ENCODE peak calls at places on chromosomes 12 and 14, in seven cellular contexts. Z, M, W, I, O, E and P are unnamed samples.

GRCh38 chr12:13654456-13654855 is 326.9 kb downstream of the GRIN2B start:
- DNase-seq in Z (no peak), M (no peak), W (no peak), I (no peak), O (no peak), E (no peak), P (no peak)

GRCh38 chr14:41899416-41899815 is 292.7 kb downstream of the LRFN5 start:
- DNase-seq in Z (no peak), M (no peak), W (no peak), I (peak), O (no peak), E (peak), P (no peak)

GRCh38 chr12:68851592-68851952 is 43.6 kb downstream of the MDM2 start:
- DNase-seq in Z (no peak), M (no peak), W (no peak), I (no peak), O (no peak), E (no peak), P (no peak)

GRCh38 chr12:49893753-49894752 is 9.6 kb downstream of the FAIM2 start:
- DNase-seq in Z (peak), M (no peak), W (no peak), I (peak), O (peak), E (no peak), P (peak)

GRCh38 chr12:110733089-110733715 is 9.5 kb downstream of the PPP1CC start:
- DNase-seq in Z (peak), M (no peak), W (peak), I (peak), O (no peak), E (peak), P (no peak)

GRCh38 chr12:127311695-127312364 is 955.1 kb upstream of the TMEM132C start:
- DNase-seq in Z (no peak), M (no peak), W (no peak), I (no peak), O (no peak), E (no peak), P (no peak)

GRCh38 chr14:94474581-94475031 is 1.4 kb downstream of the SERPINA9 start:
- DNase-seq in Z (peak), M (no peak), W (no peak), I (peak), O (peak), E (peak), P (no peak)

GRCh38 chr14:101217972-101218371 is 314.4 kb upstream of the RTL1 start:
- DNase-seq in Z (no peak), M (no peak), W (no peak), I (no peak), O (no peak), E (no peak), P (no peak)

GRCh38 chr14:103028161-103028767 is 29.1 kb downstream of the CDC42BPB start:
- DNase-seq in Z (no peak), M (no peak), W (no peak), I (no peak), O (no peak), E (no peak), P (no peak)

GRCh38 chr14:68285421-68286179 is 466.0 kb downstream of the RAD51B start:
- DNase-seq in Z (no peak), M (no peak), W (no peak), I (no peak), O (no peak), E (no peak), P (no peak)

GRCh38 chr12:111024205-111024794 is 103.9 kb upstream of the MYL2 start:
- DNase-seq in Z (peak), M (peak), W (no peak), I (peak), O (peak), E (no peak), P (no peak)

GRCh38 chr14:79514700-79515099 is 696.6 kb downstream of the DIO2 start:
- DNase-seq in Z (no peak), M (no peak), W (no peak), I (peak), O (no peak), E (peak), P (no peak)

GRCh38 chr12:68411371-68411770 is 79.2 kb upstream of the MDM1 start:
- DNase-seq in Z (no peak), M (no peak), W (no peak), I (no peak), O (no peak), E (no peak), P (no peak)

GRCh38 chr14:30020271-30020670 is 92.6 kb upstream of the PRKD1 start:
- DNase-seq in Z (no peak), M (no peak), W (no peak), I (no peak), O (no peak), E (no peak), P (no peak)

GRCh38 chr14:74190910-74191575 is 48.2 kb upstream of the VSX2 start:
- DNase-seq in Z (no peak), M (no peak), W (no peak), I (peak), O (no peak), E (no peak), P (no peak)

GRCh38 chr12:116982721-116983502 is 72.2 kb downstream of the FBXW8 start:
- DNase-seq in Z (no peak), M (no peak), W (peak), I (peak), O (no peak), E (peak), P (no peak)

GRCh38 chr12:5043589-5044419 is at the start of gene KCNA5:
- DNase-seq in Z (no peak), M (no peak), W (no peak), I (no peak), O (no peak), E (no peak), P (no peak)

GRCh38 chr14:53432378-53432802 is 279.3 kb upstream of the DDHD1 start:
- DNase-seq in Z (peak), M (no peak), W (no peak), I (peak), O (peak), E (peak), P (no peak)

GRCh38 chr12:120984351-120984898 is 6.1 kb downstream of the HNF1A start:
- DNase-seq in Z (no peak), M (no peak), W (no peak), I (no peak), O (no peak), E (no peak), P (peak)

GRCh38 chr14:32457213-32457920 is 128.3 kb downstream of the AKAP6 start:
- DNase-seq in Z (no peak), M (no peak), W (no peak), I (peak), O (no peak), E (no peak), P (no peak)

GRCh38 chr14:70130498-70130897 is 58.3 kb downstream of the SLC8A3 start:
- DNase-seq in Z (no peak), M (no peak), W (no peak), I (no peak), O (no peak), E (no peak), P (no peak)

GRCh38 chr14:20656274-20656673 is 14.8 kb upstream of the OR6S1 start:
- DNase-seq in Z (no peak), M (no peak), W (no peak), I (no peak), O (no peak), E (no peak), P (no peak)

GRCh38 chr12:5514016-5514415 is 82.1 kb downstream of the NTF3 start:
- DNase-seq in Z (no peak), M (no peak), W (no peak), I (no peak), O (no peak), E (no peak), P (no peak)

GRCh38 chr12:6647083-6647604 is at the start of gene ACRBP:
- DNase-seq in Z (no peak), M (peak), W (peak), I (peak), O (peak), E (peak), P (no peak)

GRCh38 chr12:123062682-123063426 is 82.4 kb downstream of the ARL6IP4 start:
- DNase-seq in Z (peak), M (no peak), W (no peak), I (peak), O (peak), E (no peak), P (peak)

GRCh38 chr12:68428724-68429580 is 96.8 kb upstream of the MDM1 start:
- DNase-seq in Z (no peak), M (no peak), W (no peak), I (peak), O (no peak), E (no peak), P (no peak)

GRCh38 chr12:116761499-116761898 is 23.4 kb downstream of the RNFT2 start:
- DNase-seq in Z (no peak), M (peak), W (no peak), I (no peak), O (no peak), E (no peak), P (no peak)

GRCh38 chr14:67571275-67571990 is 28.6 kb downstream of the PIGH start:
- DNase-seq in Z (peak), M (peak), W (peak), I (peak), O (peak), E (peak), P (peak)

GRCh38 chr12:21337959-21338704 is 3.4 kb upstream of the SLCO1A2 start:
- DNase-seq in Z (no peak), M (no peak), W (no peak), I (no peak), O (no peak), E (no peak), P (no peak)

GRCh38 chr14:99360774-99361595 is 89.0 kb upstream of the BCL11B start:
- DNase-seq in Z (no peak), M (no peak), W (no peak), I (no peak), O (peak), E (no peak), P (peak)

GRCh38 chr14:76101980-76102379 is 49.7 kb upstream of the GPATCH2L start:
- DNase-seq in Z (no peak), M (no peak), W (no peak), I (no peak), O (no peak), E (no peak), P (no peak)

GRCh38 chr14:93263416-93263815 is 56.4 kb downstream of the UBR7 start:
- DNase-seq in Z (peak), M (no peak), W (no peak), I (peak), O (no peak), E (no peak), P (no peak)

GRCh38 chr14:25039933-25040332 is 10.0 kb downstream of the STXBP6 start:
- DNase-seq in Z (no peak), M (no peak), W (no peak), I (no peak), O (no peak), E (no peak), P (no peak)

GRCh38 chr12:46494424-46494823 is 121.9 kb upstream of the SLC38A2 start:
- DNase-seq in Z (no peak), M (no peak), W (no peak), I (peak), O (no peak), E (peak), P (no peak)

GRCh38 chr12:102527256-102527720 is 46.9 kb upstream of the IGF1 start:
- DNase-seq in Z (no peak), M (no peak), W (no peak), I (peak), O (no peak), E (no peak), P (no peak)

GRCh38 chr14:73752297-73752992 is 38.3 kb upstream of the PNMA1 start:
- DNase-seq in Z (peak), M (peak), W (no peak), I (peak), O (no peak), E (peak), P (no peak)

GRCh38 chr12:46209914-46210834 is 58.7 kb downstream of the SLC38A1 start:
- DNase-seq in Z (peak), M (peak), W (no peak), I (no peak), O (peak), E (no peak), P (no peak)

GRCh38 chr14:102695172-102695569 is 82.1 kb upstream of the TRAF3 start:
- DNase-seq in Z (no peak), M (no peak), W (no peak), I (no peak), O (no peak), E (no peak), P (no peak)

GRCh38 chr14:51386411-51386810 is 146.4 kb downstream of the TMX1 start:
- DNase-seq in Z (no peak), M (no peak), W (no peak), I (no peak), O (no peak), E (no peak), P (no peak)

DNA sequence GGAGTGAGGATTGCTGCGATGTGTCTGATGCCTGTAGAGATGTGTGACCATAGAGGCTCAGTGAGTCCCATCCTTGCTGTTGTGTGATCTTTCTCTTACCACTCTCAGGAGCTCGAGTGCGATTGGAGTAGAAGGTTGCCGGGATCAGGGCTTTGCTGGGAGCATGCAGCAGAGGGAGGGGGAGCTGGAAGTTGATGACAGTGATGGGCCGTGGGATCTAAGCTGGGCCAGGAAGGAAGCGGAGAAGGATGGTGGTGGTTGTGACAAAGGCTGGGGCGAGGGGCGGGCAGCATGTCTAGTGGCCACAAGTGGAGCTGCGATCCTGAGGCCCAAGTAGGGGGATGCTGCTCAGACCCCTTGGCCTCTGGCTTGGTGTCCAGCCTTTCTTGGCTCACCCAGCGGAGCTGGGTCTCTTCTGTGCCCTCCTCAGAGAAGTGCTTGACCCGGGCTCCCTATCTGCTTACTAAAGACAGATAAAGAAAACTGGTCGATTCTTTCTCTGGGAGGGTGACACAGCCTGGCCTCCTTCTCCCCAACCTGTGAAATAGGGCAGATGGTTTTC is 66.2 kb downstream of the PRMT8 start:
- DNase-seq in Z (no peak), M (no peak), W (no peak), I (no peak), O (no peak), E (no peak), P (no peak)
- TF ChIP-seq CTCF in Z (no peak), M (no peak), W (no peak), I (no peak), O (no peak), E (no peak), P (no peak)

GRCh38 chr12:119236372-119236771 is 57.6 kb downstream of the HSPB8 start:
- DNase-seq in Z (no peak), M (no peak), W (no peak), I (no peak), O (no peak), E (no peak), P (no peak)

GRCh38 chr12:119239040-119239439 is 60.3 kb downstream of the HSPB8 start:
- DNase-seq in Z (no peak), M (no peak), W (no peak), I (no peak), O (no peak), E (no peak), P (no peak)

GRCh38 chr12:119231774-119232173 is 53.0 kb downstream of the HSPB8 start:
- DNase-seq in Z (no peak), M (no peak), W (no peak), I (no peak), O (no peak), E (no peak), P (no peak)

GRCh38 chr12:119230804-119231203 is 52.1 kb downstream of the HSPB8 start:
- DNase-seq in Z (no peak), M (no peak), W (no peak), I (no peak), O (no peak), E (no peak), P (no peak)

GRCh38 chr12:119235352-119235751 is 56.6 kb downstream of the HSPB8 start:
- DNase-seq in Z (no peak), M (no peak), W (no peak), I (no peak), O (no peak), E (no peak), P (no peak)
- TF ChIP-seq CTCF in Z (no peak), M (peak), W (no peak), I (peak), O (no peak), E (no peak), P (peak)

GRCh38 chr12:45122776-45123380 is 72.0 kb upstream of the DBX2 start:
- DNase-seq in Z (peak), M (no peak), W (no peak), I (peak), O (peak), E (peak), P (no peak)
- TF ChIP-seq CTCF in Z (peak), M (peak), W (peak), I (peak), O (peak), E (peak), P (peak)

DNA sequence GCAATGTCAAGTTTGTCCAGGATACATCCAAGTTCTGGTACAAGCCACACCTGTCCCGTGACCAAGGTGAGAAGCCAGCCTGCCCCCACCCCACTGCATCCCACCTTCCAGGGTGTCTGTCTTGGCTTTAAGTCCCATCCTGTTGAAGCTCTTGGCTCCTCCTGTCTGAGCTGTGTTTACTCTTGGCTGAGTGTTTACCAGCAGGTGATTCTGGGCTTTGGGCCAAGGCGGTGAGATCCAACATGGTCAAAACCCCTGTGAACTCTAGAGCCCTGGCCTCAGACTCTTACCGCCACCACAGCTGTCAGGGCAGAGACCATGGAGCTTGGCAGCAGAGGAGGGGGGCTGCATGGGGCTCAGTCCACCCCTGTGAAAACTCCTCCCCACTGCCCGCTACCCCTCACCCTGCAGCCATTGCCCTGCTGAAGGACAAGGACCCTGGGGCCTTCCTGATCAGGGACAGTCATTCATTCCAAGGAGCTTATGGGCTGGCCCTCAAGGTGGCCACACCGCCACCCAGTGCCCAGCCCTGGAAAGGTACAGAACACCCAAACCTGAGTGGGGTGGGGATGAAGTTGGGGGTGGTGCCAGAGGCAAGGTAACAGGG is 11.6 kb downstream of the TNS2 start:
- DNase-seq in Z (no peak), M (peak), W (no peak), I (no peak), O (no peak), E (no peak), P (peak)
- TF ChIP-seq CTCF in Z (no peak), M (no peak), W (no peak), I (no peak), O (no peak), E (peak), P (peak)

DNA sequence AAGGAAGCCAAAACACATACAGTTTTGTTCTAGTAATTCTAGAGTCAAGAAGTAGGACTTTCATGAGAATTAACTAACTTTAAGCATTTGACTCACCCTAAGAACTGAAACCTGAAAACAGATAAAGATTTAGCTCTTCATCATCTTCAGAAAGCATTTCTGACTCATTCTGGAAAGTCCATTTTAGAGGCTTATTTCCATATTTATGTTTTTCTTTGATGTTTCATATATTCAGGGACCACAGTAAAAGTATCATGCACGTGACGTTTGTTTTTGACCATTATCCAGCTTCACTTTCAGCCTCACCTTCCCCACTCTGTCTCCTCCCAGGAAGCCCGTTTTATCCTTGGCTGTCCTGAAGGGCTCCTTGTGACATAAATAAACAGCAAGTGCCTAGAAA is 79.2 kb downstream of the MDGA2 start:
- DNase-seq in Z (no peak), M (no peak), W (no peak), I (no peak), O (no peak), E (no peak), P (no peak)
- TF ChIP-seq CTCF in Z (no peak), M (no peak), W (no peak), I (no peak), O (no peak), E (no peak), P (no peak)

GRCh38 chr12:54019924-54020586 is 8.2 kb upstream of the HOXC6 start:
- DNase-seq in Z (peak), M (no peak), W (no peak), I (no peak), O (no peak), E (no peak), P (no peak)

GRCh38 chr12:54022960-54023884 is 5.0 kb upstream of the HOXC6 start:
- DNase-seq in Z (no peak), M (no peak), W (no peak), I (no peak), O (no peak), E (no peak), P (no peak)

GRCh38 chr12:54021006-54021405 is 7.2 kb upstream of the HOXC6 start:
- DNase-seq in Z (no peak), M (no peak), W (no peak), I (no peak), O (no peak), E (no peak), P (no peak)

GRCh38 chr12:54020587-54020969 is 7.7 kb upstream of the HOXC6 start:
- DNase-seq in Z (no peak), M (no peak), W (no peak), I (no peak), O (no peak), E (no peak), P (no peak)

DNA sequence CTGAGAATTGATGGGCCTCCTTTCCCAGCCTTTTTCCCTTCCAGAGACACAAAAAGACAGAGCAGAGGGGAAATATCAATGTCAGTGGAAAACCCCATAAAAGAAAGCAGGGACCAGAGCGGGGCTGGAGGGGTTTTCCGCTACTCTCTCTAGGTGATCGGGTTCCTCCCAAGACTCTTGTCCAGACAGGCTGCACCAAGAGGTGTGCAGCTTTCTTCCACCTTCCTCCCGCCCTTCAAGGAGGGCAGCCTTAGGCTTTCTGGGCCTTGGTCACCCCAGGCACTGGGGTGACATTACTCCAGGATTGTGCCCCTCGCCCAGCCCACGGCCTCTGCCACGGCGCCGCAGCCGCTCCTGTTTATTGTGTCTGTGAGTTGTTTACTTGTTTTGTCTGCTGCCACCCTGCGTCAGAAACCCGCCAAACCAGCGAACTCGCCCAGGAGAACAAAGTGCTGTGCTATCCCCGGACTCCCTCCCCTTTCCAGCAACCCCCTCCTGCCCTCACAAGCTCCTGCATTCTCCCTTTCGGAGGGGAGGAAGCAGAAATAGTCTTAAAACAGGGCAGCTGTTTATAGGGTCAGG is 6.7 kb upstream of the HOXC6 start:
- DNase-seq in Z (peak), M (no peak), W (no peak), I (no peak), O (no peak), E (no peak), P (no peak)
- TF ChIP-seq CTCF in Z (peak), M (no peak), W (no peak), I (no peak), O (peak), E (no peak), P (peak)